ENCODE peak calls at places on chromosomes 13 and 19, in ten cellular contexts. S, X, K, E, G, Q, D, R, F and O are unnamed samples.

GRCh38 chr19:3275583-3276340 is 51.3 kb downstream of the CELF5 start:
- DNase-seq in K (peak), X (peak), S (peak), F (peak), D (peak), G (peak), E (peak), Q (peak), R (peak), O (peak)

GRCh38 chr13:39599842-39600241 is 3.2 kb downstream of the LHFPL6 start:
- DNase-seq in S (no peak), Q (peak), G (peak), R (no peak), E (no peak), F (no peak), X (no peak), K (no peak), D (no peak), O (no peak)

GRCh38 chr13:113009743-113010509 is 40.9 kb downstream of the MCF2L start:
- DNase-seq in F (no peak), R (no peak), X (no peak), E (peak), Q (no peak), D (no peak), S (no peak), K (no peak), G (no peak), O (no peak)

GRCh38 chr13:32852568-32852967 is 163.7 kb upstream of the KL start:
- DNase-seq in X (no peak), K (no peak), Q (no peak), D (no peak), S (no peak), F (no peak), E (no peak), G (peak), R (no peak), O (no peak)

GRCh38 chr13:21657538-21657937 is 13.3 kb upstream of the FGF9 start:
- DNase-seq in F (no peak), Q (peak), K (peak), E (no peak), R (no peak), G (peak), X (no peak), S (no peak), D (no peak), O (no peak)

GRCh38 chr13:43428545-43429287 is 358.1 kb downstream of the ENOX1 start:
- DNase-seq in R (no peak), X (no peak), K (no peak), F (no peak), E (no peak), Q (no peak), G (no peak), S (no peak), D (no peak), O (no peak)

GRCh38 chr19:34235425-34235940 is 18.9 kb upstream of the GARRE1 start:
- DNase-seq in K (no peak), Q (no peak), G (no peak), D (no peak), E (no peak), X (no peak), F (no peak), R (no peak), S (no peak), O (no peak)

GRCh38 chr19:310141-310651 is 19.0 kb upstream of the PLPP2 start:
- DNase-seq in S (no peak), E (no peak), R (peak), K (no peak), F (no peak), Q (no peak), D (no peak), X (no peak), G (no peak), O (no peak)

GRCh38 chr19:48858984-48859710 is 9.3 kb downstream of the PLEKHA4 start:
- DNase-seq in K (no peak), E (no peak), G (peak), S (peak), D (no peak), X (no peak), F (peak), Q (no peak), R (no peak), O (no peak)

GRCh38 chr13:47929156-47929555 is 71.9 kb downstream of the SUCLA2 start:
- DNase-seq in K (no peak), E (no peak), S (no peak), F (no peak), Q (peak), X (no peak), D (no peak), G (peak), R (no peak), O (no peak)

GRCh38 chr19:31253816-31254551 is 95.3 kb downstream of the TSHZ3 start:
- DNase-seq in F (no peak), K (peak), R (no peak), G (no peak), E (no peak), D (peak), S (no peak), X (no peak), Q (no peak), O (no peak)

GRCh38 chr19:16869331-16869972 is 19.3 kb upstream of the F2RL3 start:
- DNase-seq in Q (no peak), D (no peak), R (no peak), S (no peak), F (no peak), K (no peak), G (no peak), X (no peak), E (no peak), O (no peak)

GRCh38 chr19:3358392-3358918 is 7.9 kb upstream of the NFIC start:
- DNase-seq in R (no peak), X (no peak), E (no peak), G (no peak), S (no peak), Q (no peak), D (peak), K (no peak), F (no peak), O (peak)

GRCh38 chr13:113665582-113666323 is 1.3 kb upstream of the GRK1 start:
- DNase-seq in K (no peak), R (no peak), F (no peak), G (no peak), Q (no peak), E (no peak), D (peak), X (no peak), S (no peak), O (peak)

GRCh38 chr19:3586707-3587346 is 1.5 kb downstream of the GIPC3 start:
- DNase-seq in D (no peak), G (no peak), X (no peak), R (no peak), F (no peak), E (no peak), K (no peak), S (no peak), Q (no peak), O (no peak)

GRCh38 chr13:105442040-105442439 is 1093.4 kb downstream of the EFNB2 start:
- DNase-seq in E (no peak), R (no peak), F (no peak), K (no peak), D (no peak), Q (no peak), G (no peak), S (no peak), X (no peak), O (no peak)

GRCh38 chr19:39144487-39145071 is 19.0 kb downstream of the PAK4 start:
- DNase-seq in S (no peak), R (no peak), K (no peak), D (no peak), Q (no peak), F (no peak), G (no peak), E (peak), X (no peak), O (no peak)

GRCh38 chr13:38202730-38203129 is 146.9 kb upstream of the UFM1 start:
- DNase-seq in Q (no peak), F (no peak), X (no peak), S (no peak), R (no peak), G (peak), K (peak), D (no peak), E (no peak), O (no peak)

GRCh38 chr19:28840891-28841290 is 372.1 kb downstream of the UQCRFS1 start:
- DNase-seq in R (no peak), K (no peak), G (no peak), Q (no peak), F (no peak), X (no peak), D (no peak), E (no peak), S (no peak), O (no peak)

GRCh38 chr13:99386911-99387788 is 80.0 kb upstream of the GPR183 start:
- DNase-seq in D (no peak), K (peak), S (peak), F (peak), E (no peak), R (no peak), Q (no peak), G (peak), X (no peak), O (no peak)

GRCh38 chr13:77868717-77869116 is 49.9 kb downstream of the EDNRB start:
- DNase-seq in G (peak), R (no peak), S (no peak), Q (no peak), D (no peak), F (no peak), E (no peak), K (peak), X (no peak), O (no peak)